ENCODE peak calls at places on chromosomes 7 and 10, in four cellular contexts. One of them, this sample, is unnamed. For H3K4me1, the result is how much of the 10 kb centered on the place peaks cover.

GRCh38 chr10:48579251-48579960 is 25.5 kb downstream of the ARHGAP22 start:
- DNase-seq in neuronal stem cell: no peak
- DNase-seq in GM23248: peak
- DNase-seq in MM.1S: no peak
- DNase-seq in this sample: peak

GRCh38 chr7:47231081-47231480 is 350.8 kb downstream of the TNS3 start:
- DNase-seq in neuronal stem cell: no peak
- DNase-seq in GM23248: no peak
- DNase-seq in MM.1S: no peak
- DNase-seq in this sample: no peak

GRCh38 chr7:152633504-152633903 is 42.4 kb downstream of the XRCC2 start:
- DNase-seq in neuronal stem cell: no peak
- DNase-seq in GM23248: no peak
- DNase-seq in MM.1S: no peak
- DNase-seq in this sample: no peak

GRCh38 chr7:82319674-82320118 is 123.9 kb downstream of the CACNA2D1 start:
- DNase-seq in neuronal stem cell: no peak
- DNase-seq in GM23248: peak
- DNase-seq in MM.1S: no peak
- DNase-seq in this sample: peak

GRCh38 chr7:6433814-6434630 is 13.7 kb downstream of the DAGLB start:
- DNase-seq in neuronal stem cell: no peak
- DNase-seq in GM23248: no peak
- DNase-seq in MM.1S: no peak
- DNase-seq in this sample: peak

GRCh38 chr10:14545827-14546226 is 215.1 kb upstream of the FRMD4A start:
- DNase-seq in neuronal stem cell: no peak
- DNase-seq in GM23248: peak
- DNase-seq in MM.1S: no peak
- DNase-seq in this sample: no peak

GRCh38 chr10:48251152-48251524 is 23.4 kb downstream of the FRMPD2 start:
- DNase-seq in neuronal stem cell: no peak
- DNase-seq in GM23248: no peak
- DNase-seq in MM.1S: no peak
- DNase-seq in this sample: no peak

GRCh38 chr10:124921261-124921660 is 20.7 kb upstream of the ZRANB1 start:
- DNase-seq in neuronal stem cell: no peak
- DNase-seq in GM23248: no peak
- DNase-seq in MM.1S: no peak
- DNase-seq in this sample: no peak

GRCh38 chr10:17409170-17409733 is 45.1 kb downstream of the ST8SIA6 start:
- DNase-seq in neuronal stem cell: no peak
- DNase-seq in GM23248: peak
- DNase-seq in MM.1S: peak
- DNase-seq in this sample: no peak

GRCh38 chr10:56240471-56240870 is 120.6 kb downstream of the ZWINT start:
- DNase-seq in neuronal stem cell: no peak
- DNase-seq in GM23248: no peak
- DNase-seq in MM.1S: no peak
- DNase-seq in this sample: peak

GRCh38 chr10:118939216-118940007 is 90.1 kb upstream of the NANOS1 start:
- DNase-seq in neuronal stem cell: no peak
- DNase-seq in GM23248: peak
- DNase-seq in MM.1S: peak
- DNase-seq in this sample: no peak

GRCh38 chr7:46134385-46134784 is 213.3 kb upstream of the IGFBP3 start:
- DNase-seq in neuronal stem cell: no peak
- DNase-seq in GM23248: no peak
- DNase-seq in MM.1S: no peak
- DNase-seq in this sample: no peak

GRCh38 chr7:46131916-46132795 is 211.1 kb upstream of the IGFBP3 start:
- DNase-seq in neuronal stem cell: peak
- DNase-seq in GM23248: peak
- DNase-seq in MM.1S: no peak
- DNase-seq in this sample: no peak

GRCh38 chr7:46134795-46135194 is 213.7 kb upstream of the IGFBP3 start:
- DNase-seq in neuronal stem cell: no peak
- DNase-seq in GM23248: no peak
- DNase-seq in MM.1S: no peak
- DNase-seq in this sample: no peak

GRCh38 chr7:46133076-46133475 is 212.0 kb upstream of the IGFBP3 start:
- DNase-seq in neuronal stem cell: no peak
- DNase-seq in GM23248: no peak
- DNase-seq in MM.1S: no peak
- DNase-seq in this sample: no peak

GRCh38 chr7:46133741-46134140 is 212.7 kb upstream of the IGFBP3 start:
- DNase-seq in neuronal stem cell: no peak
- DNase-seq in GM23248: no peak
- DNase-seq in MM.1S: no peak
- DNase-seq in this sample: no peak
- H3K4me1 ChIP-seq in neuronal stem cell: under half
- H3K4me1 ChIP-seq in GM23248: under half
- H3K4me1 ChIP-seq in MM.1S: under half
- H3K4me1 ChIP-seq in this sample: under half

GRCh38 chr10:114404171-114405010 is at the start of gene AFAP1L2:
- DNase-seq in neuronal stem cell: no peak
- DNase-seq in GM23248: peak
- DNase-seq in MM.1S: no peak
- DNase-seq in this sample: no peak
- H3K4me2 ChIP-seq in neuronal stem cell: peak
- H3K4me2 ChIP-seq in GM23248: peak
- H3K4me2 ChIP-seq in MM.1S: peak
- H3K4me2 ChIP-seq in this sample: peak

GRCh38 chr7:30177186-30177585 is 42.4 kb downstream of the MTURN start:
- DNase-seq in neuronal stem cell: no peak
- DNase-seq in GM23248: no peak
- DNase-seq in MM.1S: no peak
- DNase-seq in this sample: no peak

GRCh38 chr7:30176463-30177090 is 41.8 kb downstream of the MTURN start:
- DNase-seq in neuronal stem cell: no peak
- DNase-seq in GM23248: no peak
- DNase-seq in MM.1S: no peak
- DNase-seq in this sample: no peak

GRCh38 chr7:30172451-30172850 is 37.7 kb downstream of the MTURN start:
- DNase-seq in neuronal stem cell: no peak
- DNase-seq in GM23248: peak
- DNase-seq in MM.1S: no peak
- DNase-seq in this sample: no peak

GRCh38 chr7:30173058-30173897 is 38.5 kb downstream of the MTURN start:
- DNase-seq in neuronal stem cell: no peak
- DNase-seq in GM23248: peak
- DNase-seq in MM.1S: no peak
- DNase-seq in this sample: peak

GRCh38 chr7:30175171-30175570 is 40.4 kb downstream of the MTURN start:
- DNase-seq in neuronal stem cell: no peak
- DNase-seq in GM23248: no peak
- DNase-seq in MM.1S: no peak
- DNase-seq in this sample: no peak
- H3K4me1 ChIP-seq in neuronal stem cell: under half
- H3K4me1 ChIP-seq in GM23248: under half
- H3K4me1 ChIP-seq in MM.1S: under half
- H3K4me1 ChIP-seq in this sample: under half

DNA sequence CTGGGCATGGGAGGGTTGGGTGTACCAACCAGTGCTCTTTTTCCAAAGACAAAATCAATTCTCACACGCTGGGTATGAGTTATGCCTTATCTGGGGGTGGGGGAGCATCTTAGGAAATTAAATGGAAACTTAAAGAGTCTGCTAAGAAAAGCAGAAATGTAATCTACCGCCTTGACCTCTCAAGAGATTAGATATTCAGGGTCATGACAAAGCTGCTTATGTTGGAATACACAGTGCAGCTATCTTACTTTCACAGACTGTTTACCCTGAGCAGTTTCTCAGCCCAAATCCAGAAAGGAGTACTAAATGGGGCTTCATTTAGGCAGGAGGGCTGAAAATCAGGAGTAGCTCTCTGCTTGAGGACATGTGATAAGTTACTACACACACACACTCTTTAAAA is 2.6 kb downstream of the MEST start:
- DNase-seq in neuronal stem cell: no peak
- DNase-seq in GM23248: no peak
- DNase-seq in MM.1S: no peak
- DNase-seq in this sample: peak
- H3K4me2 ChIP-seq in neuronal stem cell: peak
- H3K4me2 ChIP-seq in GM23248: no peak
- H3K4me2 ChIP-seq in MM.1S: no peak
- H3K4me2 ChIP-seq in this sample: peak

GRCh38 chr10:132408367-132408781 is 11.4 kb downstream of the PWWP2B start:
- DNase-seq in neuronal stem cell: no peak
- DNase-seq in GM23248: no peak
- DNase-seq in MM.1S: no peak
- DNase-seq in this sample: no peak
- H3K4me1 ChIP-seq in neuronal stem cell: under half
- H3K4me1 ChIP-seq in GM23248: under half
- H3K4me1 ChIP-seq in MM.1S: under half
- H3K4me1 ChIP-seq in this sample: under half

GRCh38 chr10:69338547-69339450 is 60.5 kb downstream of the HK1 start:
- DNase-seq in neuronal stem cell: no peak
- DNase-seq in GM23248: peak
- DNase-seq in MM.1S: no peak
- DNase-seq in this sample: peak
- H3K4me2 ChIP-seq in neuronal stem cell: no peak
- H3K4me2 ChIP-seq in GM23248: no peak
- H3K4me2 ChIP-seq in MM.1S: no peak
- H3K4me2 ChIP-seq in this sample: peak

GRCh38 chr10:61128196-61128595 is 184.2 kb upstream of the RHOBTB1 start:
- DNase-seq in neuronal stem cell: no peak
- DNase-seq in GM23248: no peak
- DNase-seq in MM.1S: no peak
- DNase-seq in this sample: no peak

GRCh38 chr10:61125560-61126250 is 181.7 kb upstream of the RHOBTB1 start:
- DNase-seq in neuronal stem cell: no peak
- DNase-seq in GM23248: no peak
- DNase-seq in MM.1S: peak
- DNase-seq in this sample: no peak

GRCh38 chr10:61119573-61119972 is 175.6 kb upstream of the RHOBTB1 start:
- DNase-seq in neuronal stem cell: no peak
- DNase-seq in GM23248: no peak
- DNase-seq in MM.1S: no peak
- DNase-seq in this sample: no peak

GRCh38 chr10:61120805-61121204 is 176.8 kb upstream of the RHOBTB1 start:
- DNase-seq in neuronal stem cell: no peak
- DNase-seq in GM23248: no peak
- DNase-seq in MM.1S: peak
- DNase-seq in this sample: no peak

DNA sequence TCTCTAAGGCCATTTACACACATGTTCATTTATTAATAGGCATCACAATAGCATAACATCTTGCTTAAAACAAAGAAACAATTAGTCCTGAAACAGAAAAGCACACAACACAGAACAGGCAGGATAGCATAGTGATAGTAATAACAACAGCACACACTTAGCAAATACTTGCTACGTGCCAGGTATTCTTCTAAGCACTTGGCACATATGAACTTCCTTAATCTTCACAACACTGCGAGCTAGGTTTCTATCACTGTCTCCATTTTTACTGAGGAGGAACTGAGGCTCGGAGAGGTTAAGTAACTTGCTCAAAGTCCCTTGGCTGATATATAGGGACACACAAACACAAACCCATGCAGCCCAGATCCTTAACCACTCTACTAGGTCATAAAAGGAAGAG is 180.8 kb upstream of the RHOBTB1 start:
- DNase-seq in neuronal stem cell: no peak
- DNase-seq in GM23248: no peak
- DNase-seq in MM.1S: no peak
- DNase-seq in this sample: no peak
- H3K4me1 ChIP-seq in neuronal stem cell: under half
- H3K4me1 ChIP-seq in GM23248: under half
- H3K4me1 ChIP-seq in MM.1S: under half
- H3K4me1 ChIP-seq in this sample: under half

GRCh38 chr10:126225672-126226007 is 162.6 kb downstream of the ADAM12 start:
- DNase-seq in neuronal stem cell: no peak
- DNase-seq in GM23248: no peak
- DNase-seq in MM.1S: no peak
- DNase-seq in this sample: no peak
- H3K4me2 ChIP-seq in neuronal stem cell: no peak
- H3K4me2 ChIP-seq in GM23248: no peak
- H3K4me2 ChIP-seq in MM.1S: no peak
- H3K4me2 ChIP-seq in this sample: no peak

DNA sequence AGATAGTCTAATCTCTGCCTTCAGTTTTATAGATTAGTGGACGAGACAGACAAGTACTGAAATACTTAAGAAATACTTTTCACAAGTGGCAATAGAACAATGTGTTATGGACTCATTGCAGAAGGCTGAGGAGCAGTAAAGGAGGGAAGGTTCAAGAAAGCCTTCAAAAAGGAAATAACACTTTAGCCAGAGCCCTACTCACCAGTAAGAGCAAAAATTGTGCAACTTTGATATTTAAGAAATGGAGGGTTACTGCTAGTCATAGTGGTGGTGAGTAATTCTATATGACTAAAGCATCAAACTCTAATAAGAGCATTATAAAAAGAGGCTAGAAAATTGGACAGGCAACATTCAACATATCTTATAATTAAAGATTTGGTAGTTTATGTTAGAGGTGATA is 28.8 kb downstream of the PTPN12 start:
- DNase-seq in neuronal stem cell: no peak
- DNase-seq in GM23248: peak
- DNase-seq in MM.1S: no peak
- DNase-seq in this sample: no peak
- H3K4me1 ChIP-seq in neuronal stem cell: under half
- H3K4me1 ChIP-seq in GM23248: half or more
- H3K4me1 ChIP-seq in MM.1S: under half
- H3K4me1 ChIP-seq in this sample: under half

GRCh38 chr10:42640610-42641229 is 2.4 kb upstream of the ZNF33B start:
- DNase-seq in neuronal stem cell: no peak
- DNase-seq in GM23248: no peak
- DNase-seq in MM.1S: no peak
- DNase-seq in this sample: no peak
- H3K4me2 ChIP-seq in neuronal stem cell: no peak
- H3K4me2 ChIP-seq in GM23248: no peak
- H3K4me2 ChIP-seq in MM.1S: no peak
- H3K4me2 ChIP-seq in this sample: no peak

This sample was measured in osteoblast.